ENCODE peak calls at places on chromosomes 11 and 22, in seven cellular contexts. G is astrocyte; Q is activated T-helper 1 cell treated with anti-CD3 and anti-CD28 coated beads, Interleukin-12 subunit alpha, Interleukin-12 subunit beta, Interleukin-2, Interleukin-4 antibody, amounts not matched to agents 30 ng/mL and 10 ng/mL and 1 ng/mL, durations not matched to agents 14 hours and 24 hours and 36 hours; F is nucleus accumbens; D is iPS DF 6.9; K is NCI-H1930; L is lower leg skin. Z is an unnamed sample.

GRCh38 chr11:128324051-128324481 is 263.3 kb downstream of the ETS1 start:
- DNase-seq in F (no peak), K (no peak), D (no peak), Q (no peak), L (no peak), G (no peak), Z (no peak)

GRCh38 chr11:121606354-121606753 is 153.6 kb upstream of the SORL1-AS1 start:
- DNase-seq in F (no peak), L (no peak), D (no peak), G (peak), Q (no peak), K (no peak), Z (no peak)

GRCh38 chr11:72102162-72102561 is 935 bp downstream of the LAMTOR1 start:
- DNase-seq in F (no peak), D (no peak), G (no peak), L (no peak), Q (no peak), K (no peak), Z (no peak)

GRCh38 chr11:33399421-33399820 is 142.2 kb downstream of the HIPK3 start:
- DNase-seq in G (no peak), K (no peak), Q (no peak), L (no peak), D (no peak), F (no peak), Z (no peak)

GRCh38 chr11:125138966-125139365 is 25.6 kb upstream of the PKNOX2 start:
- DNase-seq in Q (no peak), K (no peak), D (no peak), L (no peak), F (no peak), G (no peak), Z (no peak)

GRCh38 chr11:128544625-128545024 is 42.7 kb downstream of the ETS1 start:
- DNase-seq in F (no peak), D (no peak), G (no peak), Q (no peak), K (peak), L (no peak), Z (no peak)

GRCh38 chr11:119077839-119078238 is 6.8 kb upstream of the HMBS start:
- DNase-seq in Q (no peak), L (no peak), D (no peak), K (no peak), G (no peak), F (no peak), Z (no peak)

GRCh38 chr11:33448461-33449130 is 191.4 kb downstream of the HIPK3 start:
- DNase-seq in G (peak), Q (no peak), F (no peak), D (no peak), L (no peak), K (no peak), Z (no peak)

GRCh38 chr22:30605449-30606110 is 1.4 kb upstream of the TCN2 start:
- DNase-seq in F (no peak), Q (peak), D (no peak), G (peak), L (peak), K (no peak), Z (no peak)

GRCh38 chr22:23888615-23889401 is 5.4 kb upstream of the MIF start:
- DNase-seq in G (no peak), D (no peak), L (no peak), Q (no peak), K (no peak), F (no peak), Z (no peak)

GRCh38 chr11:108697872-108698473 is 33.1 kb downstream of the DDX10 start:
- DNase-seq in D (peak), K (peak), Q (peak), L (peak), G (peak), F (no peak), Z (peak)

GRCh38 chr11:35796542-35796941 is 134.0 kb downstream of the TRIM44 start:
- DNase-seq in F (no peak), Q (no peak), L (no peak), D (no peak), G (no peak), K (no peak), Z (no peak)

GRCh38 chr11:68375337-68375736 is 62.9 kb downstream of the LRP5 start:
- DNase-seq in G (no peak), D (no peak), Q (no peak), L (no peak), K (no peak), F (no peak), Z (no peak)

GRCh38 chr11:46663277-46663940 is 37.0 kb downstream of the ARHGAP1 start:
- DNase-seq in F (no peak), Q (no peak), L (no peak), G (no peak), K (no peak), D (no peak), Z (no peak)

GRCh38 chr11:13007702-13008435 is 1.2 kb upstream of the RASSF10 start:
- DNase-seq in G (no peak), L (no peak), D (no peak), F (no peak), Q (no peak), K (no peak), Z (no peak)

GRCh38 chr11:95229199-95230053 is 1.6 kb downstream of the SESN3 start:
- DNase-seq in L (peak), K (no peak), F (no peak), G (peak), Q (no peak), D (no peak), Z (no peak)

GRCh38 chr11:68962527-68963250 is 18.1 kb downstream of the MRGPRD start:
- DNase-seq in Q (no peak), L (no peak), G (no peak), F (no peak), D (no peak), K (no peak), Z (no peak)

GRCh38 chr11:11215944-11216343 is 137.1 kb downstream of the CSNK2A3 start:
- DNase-seq in G (no peak), F (no peak), K (no peak), D (no peak), Q (no peak), L (no peak), Z (no peak)

GRCh38 chr11:120061036-120061760 is 76.7 kb downstream of the TRIM29 start:
- DNase-seq in K (no peak), Q (no peak), D (no peak), F (no peak), L (no peak), G (peak), Z (no peak)

GRCh38 chr11:70186936-70187335 is 16.2 kb upstream of the FADD start:
- DNase-seq in G (no peak), Q (no peak), D (no peak), F (no peak), K (no peak), L (no peak), Z (no peak)

GRCh38 chr11:75288846-75289760 is 48.5 kb downstream of the TPBGL start:
- DNase-seq in D (no peak), Q (no peak), L (peak), F (no peak), G (peak), K (no peak), Z (no peak)

GRCh38 chr11:12482839-12483238 is 105.5 kb downstream of the PARVA start:
- DNase-seq in Q (no peak), D (no peak), F (no peak), L (no peak), K (no peak), G (no peak), Z (no peak)

GRCh38 chr22:46827781-46828180 is 65.3 kb downstream of the TBC1D22A start:
- DNase-seq in D (no peak), F (no peak), K (no peak), G (no peak), Q (no peak), L (no peak), Z (no peak)

GRCh38 chr11:62266558-62266957 is 3.4 kb upstream of the SCGB2A2 start:
- DNase-seq in L (no peak), G (peak), D (no peak), F (no peak), Q (no peak), K (no peak), Z (no peak)